ENCODE peak calls at places on chromosomes 12 and 14, in six cellular contexts. P, S, D, Y, X and H are unnamed samples.

GRCh38 chr12:65113621-65114035 is 7.5 kb downstream of the WIF1 start:
- DNase-seq in P (no peak), S (no peak), D (no peak), Y (no peak), X (no peak), H (no peak)

GRCh38 chr14:45838597-45838996 is 585.6 kb upstream of the MIS18BP1 start:
- DNase-seq in P (no peak), S (no peak), D (no peak), Y (no peak), X (peak; percentile 57), H (no peak)

GRCh38 chr12:110058875-110059615 is 10.7 kb upstream of the C12orf76 start:
- DNase-seq in P (no peak), S (no peak), D (no peak), Y (no peak), X (no peak), H (no peak)

GRCh38 chr12:112858776-112859175 is 48.0 kb upstream of the OAS1 start:
- DNase-seq in P (no peak), S (no peak), D (no peak), Y (no peak), X (peak; percentile 52), H (no peak)

GRCh38 chr12:12735301-12735700 is 18.1 kb downstream of the CDKN1B start:
- DNase-seq in P (no peak), S (no peak), D (peak; percentile 96), Y (no peak), X (no peak), H (no peak)

GRCh38 chr14:31206536-31207286 is 882 bp downstream of the HECTD1 start:
- DNase-seq in P (no peak), S (peak; percentile 20), D (peak; percentile 25), Y (no peak), X (peak; percentile 16), H (peak; percentile 7)

GRCh38 chr14:57402173-57402852 is 11.9 kb downstream of the NAA30 start:
- DNase-seq in P (no peak), S (no peak), D (no peak), Y (no peak), X (no peak), H (no peak)

GRCh38 chr12:31222620-31223222 is 103.2 kb downstream of the SINHCAF start:
- DNase-seq in P (no peak), S (no peak), D (no peak), Y (no peak), X (no peak), H (no peak)

GRCh38 chr12:52280796-52281560 is 6.5 kb downstream of the KRT86 start:
- DNase-seq in P (peak; percentile 85), S (peak; percentile 95), D (peak; percentile 99), Y (peak; percentile 97), X (peak; percentile 99), H (peak; percentile 50)

DNA sequence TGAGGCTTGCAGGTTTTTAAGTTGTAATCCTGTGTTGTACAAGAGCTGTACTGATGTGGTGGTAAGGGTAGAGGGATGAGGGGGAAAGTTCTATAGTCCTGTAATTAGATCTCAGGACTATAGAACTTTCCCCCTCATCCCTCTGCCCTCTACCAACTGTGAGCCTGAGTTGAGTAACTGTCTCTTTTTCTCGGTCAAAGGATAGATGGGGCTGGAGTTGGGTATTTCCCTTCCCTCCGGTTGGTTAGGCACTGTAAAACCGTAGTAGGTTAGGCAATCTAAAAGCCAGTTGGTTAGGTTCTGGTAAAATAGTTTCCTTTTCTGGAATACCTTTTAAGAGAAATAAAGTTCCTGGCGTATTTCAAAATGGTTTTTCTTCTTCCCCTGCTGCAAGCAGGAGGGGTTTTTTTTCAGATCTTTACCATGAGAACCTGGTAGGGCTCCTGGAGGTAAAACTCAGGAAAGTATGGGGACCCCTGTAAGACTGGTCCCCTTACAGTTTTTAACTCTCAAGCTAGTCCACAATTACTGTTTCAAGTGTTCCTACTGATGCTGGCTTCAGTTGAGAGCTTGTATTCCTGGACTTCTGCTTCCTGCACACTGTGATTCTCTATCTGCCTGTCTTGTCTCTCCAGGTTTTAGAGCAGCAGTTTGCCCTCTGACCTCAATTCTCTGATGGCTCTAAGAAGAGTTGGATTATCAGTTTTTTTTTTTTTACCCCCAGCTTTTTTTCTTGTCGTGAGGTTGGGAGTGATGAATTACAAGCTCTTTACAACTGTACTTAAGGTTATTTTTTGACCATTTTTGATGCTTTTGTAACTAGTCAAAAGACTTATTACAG is 58.7 kb downstream of the FUT8 start:
- DNase-seq in P (no peak), S (no peak), D (no peak), Y (no peak), X (no peak), H (no peak)
- H3K4me1 ChIP-seq in P (no peaks in the 10 kb centered on the region), S (peaks cover 22% of the 10 kb centered on the region), D (no peaks in the 10 kb centered on the region), Y (no peaks in the 10 kb centered on the region), X (no peaks in the 10 kb centered on the region), H (no peaks in the 10 kb centered on the region)

GRCh38 chr12:46089414-46090162 is 99.2 kb upstream of the SCAF11 start:
- DNase-seq in P (no peak), S (no peak), D (no peak), Y (no peak), X (peak; percentile 23), H (no peak)
- H3K27ac ChIP-seq in P (no peak overlapping the region), S (no peak overlapping the region), D (no peak overlapping the region), Y (no peak overlapping the region), X (no peak overlapping the region), H (no peak overlapping the region)

GRCh38 chr14:89241934-89242670 is 174.9 kb downstream of the FOXN3 start:
- DNase-seq in P (no peak), S (no peak), D (no peak), Y (no peak), X (peak; percentile 13), H (no peak)
- TF ChIP-seq CTCF in P (no peak), S (no peak), D (no peak), Y (no peak), X (no peak), H (no peak)

DNA sequence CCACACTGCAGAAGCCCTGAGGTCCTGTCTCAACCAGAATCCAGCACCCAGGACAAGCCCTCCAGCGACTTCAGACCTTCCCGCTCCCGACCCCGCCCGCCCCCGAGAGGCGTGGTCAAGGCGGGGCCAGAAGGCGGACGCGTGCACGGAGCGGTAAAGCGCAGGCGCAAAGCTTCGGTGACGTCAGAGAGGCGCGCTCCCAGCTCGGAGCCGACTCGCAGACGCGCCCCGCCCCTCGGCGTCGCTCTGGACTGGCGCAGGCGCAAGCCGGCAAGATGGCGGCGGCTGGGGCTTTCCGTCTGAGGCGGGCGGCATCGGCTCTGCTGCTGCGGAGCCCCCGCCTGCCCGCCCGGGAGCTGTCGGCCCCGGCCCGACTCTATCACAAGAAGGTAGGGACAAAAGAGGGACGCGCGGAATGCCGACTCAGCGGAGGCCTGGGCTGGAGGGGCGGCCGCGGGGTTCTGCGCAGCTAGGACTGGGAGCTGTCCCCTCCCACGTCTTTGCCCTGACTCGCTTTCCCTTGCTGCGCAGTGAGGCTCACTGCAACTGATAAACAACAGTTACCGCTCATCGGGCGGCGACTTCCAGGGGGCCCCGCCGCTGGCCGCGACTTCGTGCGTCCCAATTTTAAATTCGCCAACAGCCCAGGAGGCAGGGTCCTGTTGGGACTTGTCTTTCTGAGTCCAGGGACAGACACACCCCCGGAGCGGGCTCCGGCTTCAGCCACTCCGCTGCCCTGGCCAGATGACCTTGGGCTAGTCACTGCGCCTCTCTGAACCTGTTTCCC is at the start of gene ISCU:
- DNase-seq in P (peak; percentile 98), S (peak; percentile 98), D (peak; percentile 85), Y (peak; percentile 95), X (peak; percentile 99), H (peak; percentile 99)
- H3K4me1 ChIP-seq in P (no peaks in the 10 kb centered on the region), S (peaks cover 28% of the 10 kb centered on the region), D (peaks cover 28% of the 10 kb centered on the region), Y (no peaks in the 10 kb centered on the region), X (peaks cover 38% of the 10 kb centered on the region), H (peaks cover 42% of the 10 kb centered on the region)

DNA sequence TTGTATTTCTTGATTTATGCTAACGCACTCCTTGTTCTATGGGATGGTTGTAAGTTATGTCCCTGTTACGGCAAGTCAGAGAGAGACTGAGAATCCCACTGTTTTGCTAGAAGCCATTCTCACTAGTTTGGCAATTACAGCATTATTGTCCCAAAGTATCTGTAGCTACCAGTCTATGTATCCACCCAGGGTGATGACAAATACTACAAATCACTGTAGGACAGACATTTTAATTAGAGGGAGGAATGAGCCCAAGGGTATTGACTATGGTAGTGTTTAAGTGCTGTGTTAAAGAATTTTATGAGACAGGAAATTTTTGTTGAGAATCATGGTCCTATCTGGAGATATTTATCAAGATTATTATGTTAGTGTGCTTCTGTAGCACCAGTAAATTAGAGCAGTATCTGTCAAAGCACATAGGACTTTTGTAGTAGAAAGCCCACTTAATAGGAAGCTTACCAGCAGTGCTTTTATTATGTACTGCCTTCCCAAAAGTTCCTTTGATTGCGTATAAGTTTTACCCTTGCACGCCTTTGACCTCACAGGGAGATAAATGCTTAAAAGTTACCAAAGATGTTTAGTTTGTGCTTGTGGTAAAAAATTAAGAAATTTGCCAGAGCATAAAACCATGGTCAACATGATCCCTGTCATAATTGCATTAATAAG is 10.7 kb downstream of the PRKCH start:
- DNase-seq in P (no peak), S (no peak), D (no peak), Y (no peak), X (peak; percentile 23), H (no peak)
- H3K27ac ChIP-seq in P (no peak overlapping the region), S (no peak overlapping the region), D (no peak overlapping the region), Y (no peak overlapping the region), X (no peak overlapping the region), H (no peak overlapping the region)

DNA sequence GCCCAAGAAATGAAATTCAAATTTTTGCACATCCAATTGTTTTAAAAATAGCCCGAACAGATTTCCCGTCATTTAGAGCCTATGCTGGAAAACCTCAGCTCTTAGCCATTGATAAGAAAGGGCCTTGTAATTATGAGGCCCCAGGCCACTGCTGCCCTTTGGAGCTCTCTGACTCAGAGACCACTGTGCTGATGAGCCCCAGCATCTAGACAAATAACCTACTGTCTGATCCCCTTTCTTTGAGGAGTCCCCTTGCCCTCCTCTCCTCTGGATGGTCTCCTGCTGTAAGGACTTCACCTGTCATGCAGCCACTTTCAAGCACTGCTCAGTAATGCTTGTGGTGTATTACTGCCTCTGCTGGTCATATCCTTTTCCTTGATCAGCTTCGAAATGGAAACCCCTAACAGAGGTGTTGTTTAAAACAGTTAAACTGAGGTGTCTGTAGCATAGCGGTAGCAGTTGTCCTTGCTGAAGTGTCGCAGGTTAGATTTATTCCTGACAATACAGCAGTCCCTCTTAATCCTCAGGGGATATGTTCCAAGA is 159.9 kb upstream of the SRRM4 start:
- DNase-seq in P (no peak), S (no peak), D (no peak), Y (no peak), X (no peak), H (no peak)
- TF ChIP-seq CTCF in P (no peak), S (no peak), D (no peak), Y (no peak), X (no peak), H (no peak)